ENCODE peak calls at places on chromosome 20, in four cellular contexts. N is GM12878, X is GM12892, A is K562. D is an unnamed sample.

GRCh38 chr20:47926731-47927130 is 141.4 kb upstream of the SULF2 start:
- DNase-seq in N (no peak), X (no peak), A (peak; percentile 43), D (no peak)

GRCh38 chr20:7710440-7710839 is 229.8 kb downstream of the HAO1 start:
- DNase-seq in N (no peak), X (no peak), A (no peak), D (no peak)

GRCh38 chr20:31757254-31757653 is 18.2 kb downstream of the TPX2 start:
- DNase-seq in N (no peak), X (no peak), A (no peak), D (no peak)

GRCh38 chr20:13226367-13226766 is 5.3 kb downstream of the ISM1 start:
- DNase-seq in N (no peak), X (no peak), A (no peak), D (no peak)

GRCh38 chr20:20492521-20493334 is 124.8 kb downstream of the INSM1 start:
- DNase-seq in N (no peak), X (no peak), A (no peak), D (no peak)

GRCh38 chr20:54648421-54649142 is 173.2 kb downstream of the DOK5 start:
- DNase-seq in N (no peak), X (no peak), A (no peak), D (no peak)

GRCh38 chr20:11686900-11687543 is 230.7 kb upstream of the BTBD3 start:
- DNase-seq in N (no peak), X (no peak), A (no peak), D (no peak)

GRCh38 chr20:56691325-56691990 is 62.4 kb downstream of the TFAP2C start:
- DNase-seq in N (no peak), X (no peak), A (no peak), D (no peak)

GRCh38 chr20:31785089-31785488 is 34.1 kb upstream of the MYLK2 start:
- DNase-seq in N (no peak), X (no peak), A (no peak), D (no peak)

GRCh38 chr20:45337367-45338120 is 10.7 kb downstream of the SDC4 start:
- DNase-seq in N (no peak), X (no peak), A (peak; percentile 64), D (no peak)

GRCh38 chr20:35661013-35661412 is 3.7 kb downstream of the CPNE1 start:
- DNase-seq in N (no peak), X (no peak), A (no peak), D (no peak)

GRCh38 chr20:37810027-37810426 is 92.9 kb upstream of the VSTM2L start:
- DNase-seq in N (no peak), X (no peak), A (no peak), D (no peak)

GRCh38 chr20:48995599-48995998 is 50.5 kb upstream of the CSE1L start:
- DNase-seq in N (no peak), X (no peak), A (no peak), D (no peak)

GRCh38 chr20:60427516-60427915 is 469.3 kb downstream of the CDH26 start:
- DNase-seq in N (no peak), X (no peak), A (no peak), D (no peak)

GRCh38 chr20:13839421-13840092 is 54.7 kb downstream of the NDUFAF5 start:
- DNase-seq in N (no peak), X (no peak), A (no peak), D (no peak)

GRCh38 chr20:38806855-38807655 is 1.6 kb downstream of the PPP1R16B start:
- DNase-seq in N (no peak), X (peak; percentile 32), A (no peak), D (no peak)

GRCh38 chr20:35066194-35066593 is 26.4 kb downstream of the TRPC4AP start:
- DNase-seq in N (no peak), X (no peak), A (no peak), D (no peak)

GRCh38 chr20:8492182-8492581 is 360.1 kb downstream of the PLCB1 start:
- DNase-seq in N (no peak), X (no peak), A (no peak), D (no peak)

GRCh38 chr20:32476684-32477593 is 108.2 kb downstream of the NOL4L start:
- DNase-seq in N (no peak), X (no peak), A (no peak), D (no peak)

GRCh38 chr20:51388227-51388626 is 154.3 kb downstream of the NFATC2 start:
- DNase-seq in N (no peak), X (no peak), A (no peak), D (no peak)

GRCh38 chr20:53899351-53900167 is 170.8 kb downstream of the BCAS1 start:
- DNase-seq in N (peak; percentile 95), X (peak; percentile 37), A (no peak), D (no peak)

GRCh38 chr20:44805991-44806729 is 4.2 kb downstream of the RIMS4 start:
- DNase-seq in N (no peak), X (no peak), A (peak; percentile 25), D (no peak)

GRCh38 chr20:39103732-39104131 is 141.6 kb downstream of the DHX35 start:
- DNase-seq in N (no peak), X (no peak), A (no peak), D (no peak)

GRCh38 chr20:29079769-29080690 is 2177.4 kb upstream of the DEFB115 start:
- DNase-seq in N (no peak), X (no peak), A (peak; percentile 58), D (no peak)

GRCh38 chr20:31587545-31588389 is 17.3 kb upstream of the ID1 start:
- DNase-seq in N (no peak), X (no peak), A (peak; percentile 64), D (no peak)

GRCh38 chr20:17654649-17655285 is 27.3 kb downstream of the RRBP1 start:
- DNase-seq in N (no peak), X (no peak), A (peak; percentile 20), D (no peak)

GRCh38 chr20:33910056-33910455 is 83.7 kb upstream of the RALY start:
- DNase-seq in N (no peak), X (no peak), A (no peak), D (no peak)

GRCh38 chr20:62127799-62128198 is 5.5 kb downstream of the LSM14B start:
- DNase-seq in N (no peak), X (no peak), A (no peak), D (no peak)

GRCh38 chr20:62426678-62427077 is 661 bp downstream of the RBBP8NL start:
- DNase-seq in N (no peak), X (no peak), A (no peak), D (no peak)

GRCh38 chr20:37225146-37225545 is 36.5 kb downstream of the GHRH start:
- DNase-seq in N (no peak), X (no peak), A (no peak), D (no peak)

GRCh38 chr20:32779500-32780215 is 17.5 kb downstream of the DNMT3B start:
- DNase-seq in N (no peak), X (no peak), A (peak; percentile 87), D (no peak)

GRCh38 chr20:41293269-41294037 is 24.1 kb downstream of the ZHX3 start:
- DNase-seq in N (no peak), X (no peak), A (no peak), D (no peak)

GRCh38 chr20:4136078-4136966 is 121.0 kb upstream of the RNF24 start:
- DNase-seq in N (no peak), X (no peak), A (no peak), D (no peak)

GRCh38 chr20:4136967-4137334 is 121.6 kb upstream of the RNF24 start:
- DNase-seq in N (no peak), X (no peak), A (no peak), D (no peak)

GRCh38 chr20:4134861-4135379 is 119.6 kb upstream of the RNF24 start:
- DNase-seq in N (no peak), X (no peak), A (no peak), D (no peak)

GRCh38 chr20:4134355-4134834 is 119.0 kb upstream of the RNF24 start:
- DNase-seq in N (no peak), X (no peak), A (no peak), D (no peak)

DNA sequence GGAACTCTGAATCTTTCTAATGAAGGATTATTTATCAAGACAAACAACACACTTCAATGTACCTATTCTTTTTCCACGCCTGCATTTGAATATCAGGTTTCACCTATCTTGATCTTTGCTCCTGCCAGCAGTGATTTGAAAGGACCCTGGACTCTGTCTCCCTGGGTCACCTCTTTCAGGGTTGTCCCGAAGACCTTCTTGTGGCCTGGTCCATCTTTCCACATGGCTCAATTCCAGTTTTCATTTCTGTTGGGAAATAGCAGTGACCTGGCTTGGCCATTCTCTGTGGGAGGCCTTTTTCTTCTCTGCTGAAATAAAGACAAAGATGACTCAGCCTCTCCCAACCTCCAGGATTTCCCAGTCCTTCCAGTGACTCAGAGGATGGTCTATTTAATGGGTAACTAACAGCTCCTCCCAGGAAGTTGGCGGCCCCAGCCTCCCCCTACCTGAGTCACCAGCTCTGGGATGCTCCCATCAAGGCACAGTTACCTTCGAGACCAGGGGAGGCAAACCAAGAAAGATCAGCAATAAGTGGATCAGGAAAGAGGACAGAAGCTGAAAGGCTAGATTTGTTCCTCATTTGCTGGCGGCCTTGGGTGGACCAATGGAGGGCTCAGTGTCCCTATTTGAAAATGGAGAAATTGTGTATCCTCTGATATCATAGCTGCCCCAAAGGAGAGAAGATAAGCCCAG is 120.2 kb upstream of the RNF24 start:
- DNase-seq in N (no peak), X (no peak), A (peak; percentile 55), D (no peak)
- TF ChIP-seq TAF1 in N (no peak), X (no peak), A (no peak), D (no peak)

GRCh38 chr20:59138114-59138602 is 25.5 kb upstream of the ZNF831 start:
- DNase-seq in N (no peak), X (no peak), A (no peak), D (no peak)

GRCh38 chr20:59136027-59136426 is 27.6 kb upstream of the ZNF831 start:
- DNase-seq in N (no peak), X (no peak), A (no peak), D (no peak)

GRCh38 chr20:59135093-59135492 is 28.5 kb upstream of the ZNF831 start:
- DNase-seq in N (no peak), X (no peak), A (no peak), D (no peak)

GRCh38 chr20:59139998-59140397 is 23.6 kb upstream of the ZNF831 start:
- DNase-seq in N (no peak), X (no peak), A (no peak), D (no peak)

GRCh38 chr20:59137532-59137931 is 26.1 kb upstream of the ZNF831 start:
- DNase-seq in N (no peak), X (no peak), A (no peak), D (no peak)
- TF ChIP-seq TAF1 in N (no peak), X (no peak), A (no peak), D (no peak)

GRCh38 chr20:58321205-58321604 is 11.7 kb downstream of the RAB22A start:
- DNase-seq in N (no peak), X (no peak), A (no peak), D (no peak)
- TF ChIP-seq TAF1 in N (no peak), X (no peak), A (no peak), D (no peak)

GRCh38 chr20:911882-912600 is 4.1 kb downstream of the ANGPT4 start:
- DNase-seq in N (no peak), X (no peak), A (no peak), D (no peak)
- TF ChIP-seq TAF1 in N (no peak), X (no peak), A (no peak), D (no peak)

GRCh38 chr20:22274330-22274729 is 310.0 kb downstream of the FOXA2 start:
- DNase-seq in N (no peak), X (no peak), A (no peak), D (no peak)
- TF ChIP-seq TAF1 in N (no peak), X (no peak), A (no peak), D (no peak)